ENCODE peak calls at places on chromosomes 11 and 22, in six cellular contexts. B, N, S, R, I and V are unnamed samples.

GRCh38 chr11:96199563-96200025 is 143.4 kb downstream of the MAML2 start:
- DNase-seq in B (no peak), N (no peak), S (no peak), R (no peak), I (peak; percentile 95), V (no peak)

GRCh38 chr22:27170491-27170890 is 513.1 kb downstream of the MIAT start:
- DNase-seq in B (no peak), N (no peak), S (no peak), R (peak; percentile 10), I (no peak), V (peak; percentile 98)

GRCh38 chr11:34492806-34493414 is 20.7 kb downstream of the ELF5 start:
- DNase-seq in B (no peak), N (peak; percentile 74), S (peak; percentile 74), R (peak; percentile 79), I (peak; percentile 72), V (peak; percentile 31)

GRCh38 chr11:12694182-12694531 is 19.9 kb downstream of the TEAD1 start:
- DNase-seq in B (no peak), N (no peak), S (peak; percentile 61), R (no peak), I (no peak), V (no peak)

GRCh38 chr11:58958500-58958899 is 19.2 kb downstream of the GLYATL1 start:
- DNase-seq in B (no peak), N (no peak), S (peak; percentile 57), R (peak; percentile 61), I (peak; percentile 44), V (no peak)

GRCh38 chr11:73759520-73760065 is 1.3 kb downstream of the RAB6A start:
- DNase-seq in B (no peak), N (no peak), S (no peak), R (no peak), I (peak; percentile 38), V (no peak)

GRCh38 chr22:43967069-43967468 is 11.8 kb downstream of the SAMM50 start:
- DNase-seq in B (no peak), N (no peak), S (no peak), R (no peak), I (no peak), V (no peak)

GRCh38 chr11:19432370-19433163 is 191.8 kb upstream of the E2F8 start:
- DNase-seq in B (no peak), N (no peak), S (no peak), R (peak; percentile 68), I (peak; percentile 72), V (peak; percentile 66)

GRCh38 chr11:111063711-111064110 is 181.8 kb upstream of the POU2AF2 start:
- DNase-seq in B (no peak), N (no peak), S (no peak), R (no peak), I (peak; percentile 23), V (peak; percentile 27)

GRCh38 chr11:119222308-119222707 is 16.2 kb downstream of the CBL start:
- DNase-seq in B (no peak), N (no peak), S (no peak), R (peak; percentile 27), I (peak; percentile 28), V (peak; percentile 26)

GRCh38 chr11:10265936-10266335 is 28.1 kb downstream of the SBF2 start:
- DNase-seq in B (no peak), N (no peak), S (no peak), R (no peak), I (no peak), V (no peak)

GRCh38 chr11:96554236-96554635 is 164.4 kb downstream of the JRKL start:
- DNase-seq in B (no peak), N (no peak), S (no peak), R (no peak), I (no peak), V (no peak)

GRCh38 chr11:11978792-11979486 is 29.5 kb downstream of the DKK3 start:
- DNase-seq in B (peak; percentile 89), N (no peak), S (peak; percentile 64), R (peak; percentile 98), I (no peak), V (peak; percentile 86)

GRCh38 chr22:30866811-30867271 is 101.7 kb downstream of the MORC2 start:
- DNase-seq in B (no peak), N (no peak), S (no peak), R (no peak), I (peak; percentile 14), V (no peak)

GRCh38 chr22:39130892-39131855 is 21.3 kb downstream of the CBX7 start:
- DNase-seq in B (no peak), N (no peak), S (no peak), R (no peak), I (no peak), V (no peak)

GRCh38 chr11:18080451-18080850 is 25.4 kb downstream of the SAAL1 start:
- DNase-seq in B (no peak), N (no peak), S (no peak), R (no peak), I (peak; percentile 42), V (no peak)

GRCh38 chr11:94781822-94782221 is 13.7 kb downstream of the AMOTL1 start:
- DNase-seq in B (no peak), N (no peak), S (no peak), R (no peak), I (no peak), V (no peak)

GRCh38 chr11:88039512-88040496 is 135.4 kb downstream of the RAB38 start:
- DNase-seq in B (no peak), N (no peak), S (no peak), R (no peak), I (no peak), V (no peak)

GRCh38 chr11:125987066-125987641 is 41.3 kb downstream of the VSIG10L2 start:
- DNase-seq in B (no peak), N (no peak), S (no peak), R (no peak), I (no peak), V (no peak)

GRCh38 chr11:2660357-2660939 is 39.3 kb downstream of the KCNQ1OT1 start:
- DNase-seq in B (no peak), N (no peak), S (no peak), R (no peak), I (no peak), V (no peak)

GRCh38 chr11:82733444-82734119 is at the start of gene FAM181B:
- DNase-seq in B (peak; percentile 55), N (no peak), S (peak; percentile 38), R (no peak), I (no peak), V (peak; percentile 39)

DNA sequence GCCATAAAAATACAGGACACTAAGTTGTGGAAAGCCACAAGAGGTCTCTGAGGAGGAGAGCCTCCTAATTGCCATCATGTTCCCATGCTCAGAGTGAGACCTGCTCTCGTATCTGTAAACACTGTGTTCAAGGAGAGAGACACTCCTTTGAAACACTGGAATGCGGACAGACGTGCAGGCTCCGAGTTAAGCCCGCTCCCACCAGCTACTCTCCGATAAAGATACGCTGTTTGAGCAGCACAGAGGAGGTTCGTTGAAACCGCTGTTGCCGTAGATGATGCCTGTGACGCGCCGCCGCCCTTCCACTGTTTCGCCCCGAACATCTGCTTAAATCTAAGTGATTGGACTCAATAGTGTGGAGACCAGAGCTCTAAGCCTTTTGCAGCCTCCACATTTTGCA is 25.1 kb downstream of the NUP50 start:
- DNase-seq in B (no peak), N (no peak), S (no peak), R (no peak), I (no peak), V (no peak)
- H3K36me3 ChIP-seq in B (peaks cover 5% of the 10 kb centered on the region), N (peaks cover 16% of the 10 kb centered on the region), S (peaks cover 59% of the 10 kb centered on the region), R (peaks cover 5% of the 10 kb centered on the region), I (peaks cover 21% of the 10 kb centered on the region), V (peaks cover 40% of the 10 kb centered on the region)

GRCh38 chr11:44564198-44564597 is 1.3 kb upstream of the CD82 start:
- DNase-seq in B (peak; percentile 38), N (no peak), S (peak; percentile 71), R (peak; percentile 37), I (no peak), V (no peak)
- H3K4me3 ChIP-seq in B (peak overlapping the region; percentile 62), N (no peak overlapping the region), S (peak overlapping the region; percentile 73), R (peak overlapping the region; percentile 51), I (peak overlapping the region; percentile 76), V (no peak overlapping the region)

DNA sequence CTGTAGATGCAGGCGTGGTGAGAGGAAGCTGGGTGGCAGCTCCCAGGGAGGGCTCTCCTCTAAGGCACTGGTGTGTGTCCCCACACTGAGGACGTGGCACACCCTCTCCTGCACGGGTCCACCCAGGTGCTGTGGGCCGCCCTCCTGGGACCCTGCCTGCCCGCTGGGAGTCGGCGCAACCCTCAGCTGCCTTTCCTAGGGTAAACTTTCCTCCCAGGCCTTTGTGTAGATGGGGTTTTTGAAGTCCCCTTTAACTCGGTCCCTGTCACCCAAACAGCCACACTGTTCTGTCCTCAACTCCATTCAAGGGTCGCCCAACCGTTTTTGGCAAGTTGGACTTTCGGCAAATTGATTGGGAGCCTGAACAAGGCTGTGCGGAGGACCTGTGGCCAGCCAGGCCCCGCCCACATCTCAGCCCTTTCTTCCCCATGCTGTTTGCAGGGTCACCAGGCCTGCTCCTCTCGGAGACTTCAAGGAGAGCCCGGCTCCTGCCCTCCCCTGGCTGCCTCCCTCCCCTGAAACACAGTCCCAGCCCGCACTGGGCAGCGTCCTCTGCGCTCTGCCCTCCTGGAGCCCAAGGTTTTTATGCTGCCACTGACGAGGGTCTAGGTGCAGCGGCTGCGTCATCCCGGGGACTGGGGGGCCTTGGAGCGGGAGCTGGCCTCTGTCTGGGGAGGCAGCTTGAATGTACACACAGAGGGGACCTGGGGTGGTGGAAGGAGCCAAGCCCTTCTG is 1126.2 kb downstream of the BRD1 start:
- DNase-seq in B (no peak), N (no peak), S (no peak), R (no peak), I (no peak), V (no peak)
- H3K9me3 ChIP-seq in B (no peaks in the 10 kb centered on the region), N (no peaks in the 10 kb centered on the region), S (no peaks in the 10 kb centered on the region), R (no peaks in the 10 kb centered on the region), I (no peaks in the 10 kb centered on the region), V (no peaks in the 10 kb centered on the region)

GRCh38 chr11:47414685-47415070 is 6.3 kb downstream of the SLC39A13 start:
- DNase-seq in B (no peak), N (no peak), S (no peak), R (no peak), I (no peak), V (no peak)

GRCh38 chr11:47415949-47416472 is 7.6 kb downstream of the SLC39A13 start:
- DNase-seq in B (peak; percentile 77), N (peak; percentile 94), S (peak; percentile 78), R (peak; percentile 95), I (peak; percentile 89), V (peak; percentile 99)

GRCh38 chr11:47413351-47413750 is 5.0 kb downstream of the SLC39A13 start:
- DNase-seq in B (no peak), N (no peak), S (no peak), R (no peak), I (no peak), V (no peak)

GRCh38 chr11:47413908-47414684 is 5.7 kb downstream of the SLC39A13 start:
- DNase-seq in B (no peak), N (peak; percentile 62), S (no peak), R (no peak), I (no peak), V (peak; percentile 90)

GRCh38 chr11:47415091-47415854 is 6.9 kb downstream of the SLC39A13 start:
- DNase-seq in B (no peak), N (no peak), S (no peak), R (peak; percentile 33), I (no peak), V (no peak)
- H3K36me3 ChIP-seq in B (peaks cover 22% of the 10 kb centered on the region), N (peaks cover 57% of the 10 kb centered on the region), S (peaks cover 91% of the 10 kb centered on the region), R (peaks cover 28% of the 10 kb centered on the region), I (peaks cover 13% of the 10 kb centered on the region), V (peaks cover 84% of the 10 kb centered on the region)